ENCODE peak calls at places on chromosome 20, in four cellular contexts. R is left cardiac atrium; F is naive thymus-derived CD8-positive, alpha-beta T cell; J is activated effector memory CD4-positive, alpha-beta T cell treated with anti-CD3 and anti-CD28 coated beads, Interleukin-2, amount 50 U/mL, for 16 hours. X is an unnamed sample.

GRCh38 chr20:49694450-49695071 is 19.1 kb downstream of the B4GALT5 start:
- DNase-seq in R (no peak), F (no peak), J (no peak), X (no peak)

GRCh38 chr20:23396961-23397620 is 24.2 kb downstream of the NAPB start:
- DNase-seq in R (no peak), F (no peak), J (no peak), X (no peak)

GRCh38 chr20:36408219-36408618 is 102.1 kb downstream of the DLGAP4 start:
- DNase-seq in R (peak), F (no peak), J (no peak), X (no peak)

GRCh38 chr20:23298926-23299672 is 51.5 kb upstream of the NXT1 start:
- DNase-seq in R (no peak), F (no peak), J (no peak), X (no peak)

GRCh38 chr20:36303020-36303595 is 3.0 kb upstream of the DLGAP4 start:
- DNase-seq in R (no peak), F (no peak), J (no peak), X (no peak)

GRCh38 chr20:2246081-2246491 is 49.7 kb upstream of the TGM3 start:
- DNase-seq in R (no peak), F (no peak), J (no peak), X (no peak)

GRCh38 chr20:60326821-60327220 is 368.6 kb downstream of the CDH26 start:
- DNase-seq in R (no peak), F (no peak), J (no peak), X (no peak)

GRCh38 chr20:51918561-51918960 is 116.2 kb upstream of the SALL4 start:
- DNase-seq in R (no peak), F (no peak), J (no peak), X (no peak)

GRCh38 chr20:61756446-61756845 is 309.2 kb downstream of the TAF4 start:
- DNase-seq in R (peak), F (no peak), J (no peak), X (no peak)

GRCh38 chr20:17327185-17327780 is 100.4 kb downstream of the PCSK2 start:
- DNase-seq in R (no peak), F (no peak), J (no peak), X (no peak)

GRCh38 chr20:53866787-53867740 is 203.3 kb downstream of the BCAS1 start:
- DNase-seq in R (no peak), F (peak), J (no peak), X (no peak)

GRCh38 chr20:53642196-53643030 is 48.8 kb upstream of the ZNF217 start:
- DNase-seq in R (no peak), F (no peak), J (peak), X (peak)

GRCh38 chr20:25285091-25285647 is 37.3 kb downstream of the PYGB start:
- DNase-seq in R (peak), F (no peak), J (peak), X (no peak)